ENCODE peak calls at places on chromosomes 1 and 21, in eight cellular contexts. F, V, P, T, J, O, X and Q are unnamed samples.

GRCh38 chr1:147466543-147466942 is 74.8 kb upstream of the BCL9 start:
- DNase-seq in F (no peak), V (no peak), P (no peak), T (no peak), J (no peak), O (no peak), X (no peak), Q (no peak)

GRCh38 chr1:240242601-240243144 is 151.0 kb downstream of the FMN2 start:
- DNase-seq in F (no peak), V (no peak), P (no peak), T (peak; percentile 85), J (no peak), O (no peak), X (no peak), Q (peak; percentile 77)

GRCh38 chr1:245418029-245418428 is 263.2 kb downstream of the KIF26B start:
- DNase-seq in F (no peak), V (no peak), P (no peak), T (no peak), J (no peak), O (no peak), X (no peak), Q (no peak)

GRCh38 chr1:165476776-165477175 is 31.9 kb upstream of the RXRG start:
- DNase-seq in F (no peak), V (no peak), P (no peak), T (no peak), J (no peak), O (no peak), X (no peak), Q (no peak)

GRCh38 chr21:42146251-42146805 is 72.6 kb upstream of the ABCG1 start:
- DNase-seq in F (peak; percentile 4), V (no peak), P (no peak), T (no peak), J (no peak), O (no peak), X (no peak), Q (no peak)

GRCh38 chr1:96633695-96634094 is 87.9 kb upstream of the PTBP2 start:
- DNase-seq in F (no peak), V (no peak), P (no peak), T (no peak), J (no peak), O (no peak), X (no peak), Q (no peak)

GRCh38 chr1:109112056-109112651 is 1.8 kb upstream of the ELAPOR1 start:
- DNase-seq in F (no peak), V (no peak), P (no peak), T (peak; percentile 60), J (no peak), O (no peak), X (no peak), Q (no peak)

GRCh38 chr1:109379422-109379821 is 18.3 kb downstream of the SORT1 start:
- DNase-seq in F (no peak), V (no peak), P (no peak), T (peak; percentile 71), J (no peak), O (no peak), X (no peak), Q (peak; percentile 48)

GRCh38 chr1:79193211-79194079 is 186.9 kb upstream of the ADGRL4 start:
- DNase-seq in F (no peak), V (no peak), P (no peak), T (peak; percentile 70), J (no peak), O (no peak), X (no peak), Q (peak; percentile 74)

GRCh38 chr1:53084589-53084971 is 22.6 kb downstream of the PODN start:
- DNase-seq in F (no peak), V (no peak), P (no peak), T (peak; percentile 14), J (no peak), O (no peak), X (no peak), Q (no peak)

GRCh38 chr1:4603317-4604110 is 50.9 kb upstream of the AJAP1 start:
- DNase-seq in F (no peak), V (no peak), P (no peak), T (no peak), J (no peak), O (no peak), X (no peak), Q (no peak)

GRCh38 chr1:241310451-241310850 is 46.6 kb downstream of the RGS7 start:
- DNase-seq in F (no peak), V (no peak), P (no peak), T (peak; percentile 64), J (no peak), O (no peak), X (no peak), Q (peak; percentile 16)

GRCh38 chr1:168628807-168629206 is 52.4 kb downstream of the XCL1 start:
- DNase-seq in F (no peak), V (no peak), P (no peak), T (peak; percentile 75), J (peak; percentile 17), O (no peak), X (no peak), Q (peak; percentile 30)

GRCh38 chr21:27695246-27695645 is 728.4 kb upstream of the ADAMTS5 start:
- DNase-seq in F (no peak), V (no peak), P (no peak), T (no peak), J (no peak), O (no peak), X (no peak), Q (no peak)

GRCh38 chr21:36700295-36700960 is 1.5 kb downstream of the SIM2 start:
- DNase-seq in F (no peak), V (no peak), P (no peak), T (no peak), J (no peak), O (no peak), X (no peak), Q (no peak)